ENCODE peak calls at places on chromosomes 5 and 9, in four cellular contexts. N, I, D and A are unnamed samples. For H3K4me1, the result is how much of the 10 kb centered on the place peaks cover.

GRCh38 chr9:132239999-132240859 is 78.4 kb downstream of the NTNG2 start:
- DNase-seq in N (no peak), I (no peak), D (no peak), A (peak)

GRCh38 chr5:141815796-141816180 is 62.4 kb downstream of the PCDH1 start:
- DNase-seq in D (no peak), N (no peak), I (no peak), A (no peak)

GRCh38 chr5:116137544-116138378 is 52.9 kb downstream of the COMMD10 start:
- DNase-seq in N (no peak), D (peak), I (peak), A (peak)

GRCh38 chr9:134661299-134661698 is 19.7 kb downstream of the COL5A1 start:
- DNase-seq in N (no peak), I (no peak), D (no peak), A (no peak)

GRCh38 chr5:65213921-65214525 is 267.7 kb downstream of the ADAMTS6 start:
- DNase-seq in D (no peak), I (peak), N (peak), A (peak)

GRCh38 chr5:111680737-111681413 is 76.1 kb downstream of the NREP start:
- DNase-seq in N (no peak), I (peak), D (no peak), A (peak)

GRCh38 chr5:143674469-143674786 is 137.5 kb upstream of the HMHB1 start:
- DNase-seq in D (no peak), I (no peak), N (no peak), A (no peak)

GRCh38 chr5:2286250-2286649 is 403.5 kb upstream of the IRX4 start:
- DNase-seq in N (no peak), I (no peak), D (no peak), A (no peak)

GRCh38 chr5:73534001-73534547 is 31.4 kb downstream of the ANKRA2 start:
- DNase-seq in I (no peak), N (no peak), D (no peak), A (no peak)

GRCh38 chr9:90872835-90873294 is 71.2 kb downstream of the SYK start:
- DNase-seq in N (no peak), I (no peak), D (no peak), A (no peak)

GRCh38 chr5:55303238-55303690 is 4.2 kb downstream of the DHX29 start:
- DNase-seq in D (no peak), I (no peak), N (no peak), A (no peak)

GRCh38 chr5:115657125-115657882 is 31.5 kb upstream of the TMED7 start:
- DNase-seq in D (no peak), I (no peak), N (no peak), A (no peak)

GRCh38 chr9:81526587-81526986 is 162.8 kb downstream of the TLE1 start:
- DNase-seq in I (no peak), D (no peak), N (no peak), A (no peak)

GRCh38 chr5:34790087-34790486 is 48.9 kb upstream of the TTC23L start:
- DNase-seq in N (no peak), D (no peak), I (no peak), A (no peak)

GRCh38 chr9:30932226-30932625 is 1452.2 kb upstream of the ACO1 start:
- DNase-seq in N (no peak), D (no peak), I (no peak), A (no peak)

GRCh38 chr9:88646539-88646938 is 111.6 kb downstream of the NXNL2 start:
- DNase-seq in N (no peak), I (no peak), D (no peak), A (no peak)

GRCh38 chr5:41856644-41857491 is 13.4 kb downstream of the OXCT1 start:
- DNase-seq in N (no peak), I (peak), D (no peak), A (peak)

GRCh38 chr9:83505282-83505681 is 32.9 kb downstream of the FRMD3 start:
- DNase-seq in N (no peak), D (no peak), I (peak), A (no peak)

GRCh38 chr9:137064027-137064879 is 6.1 kb downstream of the SAPCD2 start:
- DNase-seq in I (peak), D (no peak), N (no peak), A (peak)

GRCh38 chr5:150464554-150465012 is 15.0 kb upstream of the RPS14 start:
- DNase-seq in D (no peak), I (no peak), N (no peak), A (no peak)

GRCh38 chr5:68225188-68225910 is 9.8 kb downstream of the PIK3R1 start:
- DNase-seq in N (no peak), I (peak), D (no peak), A (no peak)

GRCh38 chr5:68227532-68228160 is 12.1 kb downstream of the PIK3R1 start:
- DNase-seq in D (no peak), I (no peak), N (no peak), A (no peak)

GRCh38 chr5:68226564-68227073 is 11.1 kb downstream of the PIK3R1 start:
- DNase-seq in D (no peak), I (no peak), N (no peak), A (no peak)

GRCh38 chr5:68224561-68225187 is 9.1 kb downstream of the PIK3R1 start:
- DNase-seq in I (no peak), N (no peak), D (no peak), A (no peak)

GRCh38 chr5:68225911-68226563 is 10.5 kb downstream of the PIK3R1 start:
- DNase-seq in D (no peak), I (no peak), N (no peak), A (no peak)
- H3K4me1 ChIP-seq in D (under half), I (under half), N (under half), A (under half)

GRCh38 chr9:130361873-130362362 is 82.8 kb upstream of the ASS1 start:
- DNase-seq in N (no peak), I (no peak), D (no peak), A (no peak)

GRCh38 chr9:130360672-130361071 is 84.1 kb upstream of the ASS1 start:
- DNase-seq in N (no peak), D (no peak), I (no peak), A (no peak)

GRCh38 chr9:130363755-130364404 is 80.9 kb upstream of the ASS1 start:
- DNase-seq in D (no peak), N (no peak), I (no peak), A (no peak)

GRCh38 chr9:130364619-130365322 is 80.0 kb upstream of the ASS1 start:
- DNase-seq in D (no peak), I (no peak), N (no peak), A (no peak)

GRCh38 chr9:130362691-130363090 is 82.1 kb upstream of the ASS1 start:
- DNase-seq in N (no peak), D (no peak), I (no peak), A (no peak)
- TF ChIP-seq GABPA in N (no peak), D (no peak), I (no peak), A (no peak)

DNA sequence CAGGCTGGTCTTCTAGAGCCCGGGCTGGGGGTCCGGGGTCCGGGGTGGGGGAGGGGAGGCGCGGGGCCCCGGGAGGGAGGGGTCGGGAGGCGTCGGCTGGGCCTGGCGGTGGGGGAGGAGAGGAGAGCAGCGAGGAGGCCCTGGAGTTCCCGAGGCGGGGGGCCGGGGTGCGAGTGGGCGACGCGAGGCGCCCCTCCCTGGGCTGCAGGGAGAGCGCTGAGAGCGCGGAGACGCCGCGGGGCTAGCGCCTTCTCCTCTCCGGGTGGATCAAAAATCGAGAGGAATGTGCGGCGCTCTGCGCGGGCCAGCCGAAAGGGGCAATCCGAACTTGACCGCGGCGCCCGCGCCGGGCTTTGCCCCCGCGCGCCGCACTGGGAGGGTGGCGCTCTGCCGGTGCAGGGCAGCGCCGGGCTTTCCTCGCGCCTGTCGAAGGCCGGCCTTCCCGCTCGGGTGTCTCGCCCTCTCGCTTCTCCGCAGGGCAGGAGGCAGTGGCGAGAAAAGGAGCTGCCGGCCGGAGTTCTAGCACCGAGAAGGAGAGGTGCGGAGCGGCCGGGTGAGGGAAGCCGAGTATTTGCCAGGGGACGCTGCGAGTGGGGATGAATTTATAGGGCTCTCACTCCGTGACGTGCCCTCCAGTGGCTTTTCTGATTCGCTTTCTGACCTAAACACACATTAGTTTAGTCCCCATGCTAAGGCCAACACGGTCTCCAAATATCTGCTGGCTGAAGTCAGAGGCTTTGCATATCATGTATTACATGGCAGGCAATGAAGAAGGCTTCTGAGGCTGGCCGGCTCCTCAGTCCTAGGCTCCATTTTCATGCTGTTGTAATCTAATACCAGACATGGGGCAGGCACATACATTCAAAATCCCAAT is at the start of gene GDNF:
- DNase-seq in D (no peak), I (peak), N (no peak), A (peak)
- TF ChIP-seq TCF12 in D (no peak), I (no peak), N (no peak), A (peak)

DNA sequence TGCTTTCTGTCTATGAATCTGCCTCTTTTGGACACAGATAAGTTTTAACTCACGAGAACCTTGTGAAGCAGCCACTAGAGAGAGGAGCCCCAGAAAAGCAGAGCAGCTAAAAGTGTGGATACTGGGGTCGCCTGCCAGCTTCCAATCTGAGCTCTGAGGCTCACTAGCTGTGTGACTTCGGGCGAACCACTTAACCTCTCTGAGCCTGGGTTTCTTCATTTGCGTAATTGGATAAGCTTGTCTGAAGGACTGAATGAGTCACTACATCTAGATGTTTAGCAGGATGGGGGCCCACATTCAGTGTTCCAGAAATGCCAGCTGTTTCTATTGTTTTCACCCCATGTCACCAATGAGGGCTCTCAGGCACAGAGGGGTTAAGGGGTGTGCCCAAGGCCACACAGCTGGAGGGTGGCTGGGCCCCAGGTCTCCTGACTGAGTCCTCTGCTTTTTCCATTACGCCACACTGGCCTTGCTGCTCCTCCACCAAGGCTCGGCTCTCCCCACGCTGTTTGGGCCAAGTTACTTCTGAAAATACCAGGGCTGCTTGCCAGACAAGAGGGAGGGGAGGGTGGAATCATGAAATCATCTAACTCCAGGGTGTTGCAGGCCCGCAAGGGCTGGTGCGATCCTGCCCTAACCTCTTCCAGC is 36.2 kb downstream of the SH3PXD2B start:
- DNase-seq in D (no peak), N (no peak), I (peak), A (no peak)
- H3K4me1 ChIP-seq in D (under half), N (under half), I (half or more), A (under half)

GRCh38 chr9:122332643-122333042 is 38.2 kb upstream of the PTGS1 start:
- DNase-seq in D (no peak), N (no peak), I (no peak), A (no peak)
- TF ChIP-seq GABPA in D (no peak), N (no peak), I (no peak), A (no peak)